ENCODE peak calls at places on chromosomes 12 and 14, in four cellular contexts. G is A549, F is HCT116, D is HepG2. O is an unnamed sample.

GRCh38 chr12:13941258-13942249 is 39.8 kb downstream of the GRIN2B start:
- DNase-seq in G (peak), F (peak), D (peak), O (peak)

GRCh38 chr14:22225526-22226133 is 363.4 kb downstream of the DAD1 start:
- DNase-seq in G (no peak), F (no peak), D (no peak), O (no peak)

GRCh38 chr14:97120204-97121120 is 323.3 kb downstream of the VRK1 start:
- DNase-seq in G (no peak), F (no peak), D (no peak), O (no peak)

GRCh38 chr12:39375206-39375808 is 67.6 kb downstream of the KIF21A start:
- DNase-seq in G (no peak), F (peak), D (peak), O (no peak)

GRCh38 chr12:53046655-53047220 is 3.1 kb upstream of the TNS2 start:
- DNase-seq in G (peak), F (no peak), D (peak), O (peak)

GRCh38 chr14:39665084-39665483 is 232.9 kb upstream of the FBXO33 start:
- DNase-seq in G (no peak), F (no peak), D (no peak), O (no peak)

GRCh38 chr12:132067182-132067581 is 76.9 kb downstream of the DDX51 start:
- DNase-seq in G (no peak), F (no peak), D (no peak), O (no peak)

GRCh38 chr14:83559721-83560120 is 1970.2 kb upstream of the FLRT2 start:
- DNase-seq in G (no peak), F (no peak), D (no peak), O (no peak)

GRCh38 chr12:104280703-104281458 is 22.7 kb upstream of the EID3 start:
- DNase-seq in G (peak), F (peak), D (peak), O (peak)

GRCh38 chr12:1338483-1339177 is 255.8 kb downstream of the FBXL14 start:
- DNase-seq in G (no peak), F (no peak), D (no peak), O (no peak)

GRCh38 chr14:75470238-75470797 is 42.5 kb downstream of the JDP2 start:
- DNase-seq in G (no peak), F (no peak), D (no peak), O (no peak)

GRCh38 chr14:24162083-24162482 is 1.0 kb downstream of the IRF9 start:
- DNase-seq in G (no peak), F (no peak), D (no peak), O (no peak)

GRCh38 chr12:100348657-100349454 is 8.0 kb upstream of the SLC17A8 start:
- DNase-seq in G (peak), F (peak), D (peak), O (no peak)

GRCh38 chr12:127263621-127264020 is 1003.3 kb upstream of the TMEM132C start:
- DNase-seq in G (no peak), F (no peak), D (no peak), O (no peak)

GRCh38 chr12:13864081-13864673 is 117.2 kb downstream of the GRIN2B start:
- DNase-seq in G (peak), F (peak), D (peak), O (peak)

GRCh38 chr14:68807148-68807600 is 14.3 kb upstream of the ZFP36L1 start:
- DNase-seq in G (no peak), F (no peak), D (peak), O (no peak)

GRCh38 chr12:51906452-51907082 is 737 bp upstream of the ACVRL1 start:
- DNase-seq in G (no peak), F (no peak), D (no peak), O (no peak)

GRCh38 chr12:14928946-14929345 is 9.4 kb downstream of the ERP27 start:
- DNase-seq in G (no peak), F (peak), D (no peak), O (no peak)

GRCh38 chr12:106586803-106587684 is 4.2 kb downstream of the RFX4 start:
- DNase-seq in G (no peak), F (no peak), D (no peak), O (no peak)

GRCh38 chr14:68687746-68688145 is 105.1 kb downstream of the ZFP36L1 start:
- DNase-seq in G (peak), F (peak), D (no peak), O (no peak)

GRCh38 chr14:64562432-64562831 is 12.7 kb downstream of the PPP1R36 start:
- DNase-seq in G (no peak), F (no peak), D (no peak), O (no peak)

GRCh38 chr14:95981939-95982338 is 57.2 kb upstream of the C14orf132 start:
- DNase-seq in G (no peak), F (no peak), D (peak), O (no peak)

GRCh38 chr14:31382221-31382620 is 38.1 kb downstream of the HEATR5A start:
- DNase-seq in G (no peak), F (no peak), D (no peak), O (no peak)

GRCh38 chr12:50985322-50985721 is 33.0 kb downstream of the HIGD1C start:
- DNase-seq in G (no peak), F (peak), D (peak), O (no peak)

GRCh38 chr14:71651228-71651627 is 281.0 kb upstream of the RGS6 start:
- DNase-seq in G (no peak), F (no peak), D (no peak), O (no peak)

GRCh38 chr14:68076451-68076850 is 256.9 kb downstream of the RAD51B start:
- DNase-seq in G (peak), F (no peak), D (peak), O (no peak)

GRCh38 chr12:754871-755562 is 2.6 kb downstream of the WNK1 start:
- DNase-seq in G (peak), F (no peak), D (peak), O (peak)

GRCh38 chr12:132146772-132147422 is 2.6 kb downstream of the NOC4L start:
- DNase-seq in G (no peak), F (no peak), D (no peak), O (no peak)

GRCh38 chr14:60753264-60754126 is 18.9 kb downstream of the MNAT1 start:
- DNase-seq in G (no peak), F (no peak), D (no peak), O (peak)

GRCh38 chr12:46492471-46493351 is 120.1 kb upstream of the SLC38A2 start:
- DNase-seq in G (peak), F (peak), D (peak), O (no peak)
- TF ChIP-seq REST in G (no peak), F (no peak), D (no peak), O (no peak)

DNA sequence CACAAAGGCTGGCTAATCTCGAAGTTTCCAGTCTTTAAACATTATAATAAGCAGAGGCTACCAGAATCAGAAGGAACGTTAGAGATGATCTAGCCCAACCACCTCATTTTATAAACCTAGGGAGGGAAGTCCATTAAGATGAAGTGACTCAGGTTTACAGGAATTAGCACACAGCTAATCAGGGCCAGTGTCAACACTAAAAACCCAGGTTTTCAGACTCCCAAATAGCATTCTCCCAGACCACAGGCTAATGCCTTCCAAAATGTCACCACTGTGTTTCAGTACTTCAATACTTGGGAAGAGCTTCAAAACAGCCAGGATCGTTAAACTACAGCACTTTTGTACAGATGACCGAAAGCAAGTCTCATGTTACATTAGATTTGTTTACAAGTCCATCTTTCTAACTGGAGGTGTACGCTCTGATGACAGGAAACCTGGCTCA is 89.2 kb downstream of the FOXN3 start:
- DNase-seq in G (no peak), F (no peak), D (no peak), O (no peak)
- TF ChIP-seq REST in G (no peak), F (no peak), D (no peak), O (no peak)

DNA sequence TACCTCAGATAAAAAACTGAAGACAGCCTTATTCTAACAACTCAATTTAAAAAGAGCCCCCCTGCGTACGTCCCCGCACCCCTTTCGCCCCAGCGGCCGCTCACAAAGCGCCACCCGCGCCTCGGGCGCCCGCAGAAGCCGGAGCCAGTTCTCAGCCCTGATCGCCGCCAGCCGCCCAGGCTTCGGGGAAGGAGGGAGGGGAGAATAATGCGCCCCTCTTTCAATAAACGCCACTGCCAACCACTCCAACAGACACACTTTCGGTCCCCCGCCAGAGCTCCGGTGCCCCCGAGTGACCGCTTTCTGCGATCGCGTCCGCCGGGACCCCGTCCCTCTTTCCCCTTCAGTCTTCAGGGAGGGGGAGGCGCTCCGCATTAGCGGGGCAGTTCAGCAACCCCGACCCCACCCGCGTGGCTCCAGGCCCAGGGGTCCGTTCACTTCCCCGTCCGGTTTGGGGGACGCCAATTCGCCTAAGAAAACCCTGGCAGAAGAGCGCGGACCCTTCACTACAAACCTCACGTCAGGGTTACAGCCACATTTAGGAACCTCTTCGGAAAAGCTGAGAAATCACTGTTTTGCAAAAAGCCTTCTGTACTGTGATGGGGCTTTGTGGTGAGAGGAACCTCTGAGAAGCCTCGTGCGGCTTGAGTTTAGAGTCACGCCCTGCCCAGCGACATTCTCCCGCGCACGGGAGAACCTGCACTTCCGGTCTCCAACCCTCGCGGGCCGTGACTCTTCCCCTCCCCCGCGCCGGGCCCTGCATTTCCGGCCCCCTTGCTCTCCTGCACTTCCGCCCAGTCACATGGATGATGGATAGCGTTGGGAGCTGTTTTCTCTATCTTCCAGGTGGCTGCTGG is 18.7 kb downstream of the FOXG1 start:
- DNase-seq in G (no peak), F (no peak), D (no peak), O (no peak)
- TF ChIP-seq REST in G (no peak), F (no peak), D (no peak), O (no peak)

DNA sequence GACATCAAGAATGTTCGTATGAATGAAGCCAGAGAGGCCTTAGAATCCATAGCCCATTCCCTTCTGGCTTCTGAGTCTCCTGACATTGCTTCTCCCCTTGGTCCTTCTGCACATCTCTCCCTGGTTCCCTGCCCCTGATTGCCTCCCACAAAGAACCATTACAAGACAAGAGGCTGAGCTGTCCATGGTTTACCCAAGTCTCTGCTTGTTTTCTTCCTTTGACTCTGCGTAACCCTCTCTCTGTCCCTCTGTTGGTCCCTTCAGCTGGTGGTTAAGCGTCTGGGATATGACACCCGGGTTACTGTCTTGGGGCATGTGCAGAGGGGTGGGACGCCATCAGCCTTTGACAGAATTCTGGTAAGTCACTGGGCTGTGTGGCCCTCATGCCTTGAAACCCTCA is 15.9 kb downstream of the PFKM start:
- DNase-seq in G (no peak), F (no peak), D (no peak), O (no peak)
- TF ChIP-seq REST in G (no peak), F (no peak), D (no peak), O (peak)

DNA sequence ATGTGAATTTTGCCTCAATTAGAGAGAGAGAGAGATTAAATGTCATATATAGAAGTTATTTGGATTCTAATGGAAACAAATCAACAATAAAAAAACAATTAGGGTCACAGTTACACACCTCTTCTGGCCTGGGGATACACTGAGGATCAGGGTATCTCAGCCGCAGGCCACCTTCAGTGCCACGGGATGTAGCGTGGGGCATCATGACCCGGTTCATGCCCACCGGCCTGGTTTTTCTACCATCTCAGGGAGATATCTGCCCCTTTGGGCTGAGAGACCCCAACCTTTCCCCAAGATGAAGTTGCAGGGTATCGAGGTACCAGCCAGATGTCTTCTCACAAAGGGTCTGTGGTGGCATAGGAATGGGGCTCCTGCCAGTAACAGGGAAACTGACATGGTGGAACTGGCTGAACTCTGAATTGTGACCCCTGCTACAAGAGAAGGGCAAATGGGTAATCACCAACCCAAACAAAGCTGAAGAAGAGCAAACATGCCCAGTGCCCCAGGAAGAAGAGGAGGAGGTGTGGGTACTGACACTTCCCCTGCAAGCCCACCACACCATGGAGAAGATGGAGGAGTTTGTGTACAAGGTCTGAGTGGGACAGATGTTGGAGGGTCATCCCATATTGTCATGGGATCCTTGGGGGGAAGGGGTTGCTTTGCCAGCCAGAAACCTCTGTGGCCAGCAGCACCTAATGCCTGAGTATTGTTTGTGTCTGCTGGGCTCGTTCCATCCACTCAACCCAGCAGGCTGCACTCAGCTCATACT is 19.5 kb downstream of the SERPINA3 start:
- DNase-seq in G (no peak), F (no peak), D (no peak), O (no peak)
- TF ChIP-seq REST in G (no peak), F (no peak), D (no peak), O (no peak)

DNA sequence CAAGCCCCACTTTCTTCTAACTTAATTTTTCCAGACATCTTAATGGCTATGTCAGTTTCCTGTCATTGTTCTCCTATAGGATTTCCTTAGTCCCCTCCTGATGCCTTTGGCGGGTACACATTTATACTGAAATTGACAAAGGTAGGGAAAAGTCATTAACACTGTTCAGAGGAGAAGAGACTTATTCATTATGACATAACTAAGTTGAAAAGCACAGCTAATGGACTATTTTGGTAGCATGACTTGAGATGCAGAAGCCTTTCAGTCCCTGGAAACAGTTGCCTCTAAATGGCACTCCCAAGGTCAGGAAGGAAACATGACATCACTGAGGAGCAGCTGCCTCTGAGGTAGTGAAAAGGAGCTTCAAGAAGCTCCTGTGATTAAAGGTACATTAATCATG is 317.5 kb upstream of the KITLG start:
- DNase-seq in G (no peak), F (no peak), D (no peak), O (no peak)
- TF ChIP-seq REST in G (no peak), F (no peak), D (no peak), O (no peak)

DNA sequence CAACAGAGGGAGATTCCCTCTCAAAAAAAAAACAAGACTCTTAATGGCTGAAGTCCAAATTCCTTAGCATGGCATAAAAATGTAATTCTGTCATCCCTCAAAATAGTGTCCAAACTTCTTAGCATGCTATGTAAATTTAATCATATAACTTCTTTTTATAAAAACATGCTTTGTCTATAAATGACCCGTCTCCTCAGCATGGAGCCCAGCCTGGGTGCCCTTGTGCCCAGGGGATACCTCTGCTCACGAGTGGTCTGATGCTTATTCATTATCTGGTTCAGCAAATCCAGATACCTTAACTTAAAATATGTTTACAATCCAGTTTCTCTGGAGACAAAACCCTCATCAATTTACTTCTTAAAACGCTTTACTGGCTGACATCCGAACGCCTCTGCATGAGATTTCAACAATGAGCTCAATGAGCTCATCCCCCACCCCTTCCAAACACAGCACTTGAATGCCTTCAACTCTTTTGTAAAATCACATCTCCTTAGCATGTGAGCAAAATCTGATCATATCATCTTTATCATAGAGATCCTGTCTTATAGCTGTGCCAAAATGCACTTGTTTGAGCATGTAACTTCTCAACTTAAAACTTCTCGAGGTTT is 15.7 kb downstream of the RTL1 start:
- DNase-seq in G (no peak), F (no peak), D (no peak), O (no peak)
- TF ChIP-seq REST in G (no peak), F (no peak), D (no peak), O (no peak)

GRCh38 chr12:55996715-55997534 is at the start of gene SUOX:
- DNase-seq in G (peak), F (peak), D (peak), O (peak)
- TF ChIP-seq REST in G (no peak), F (no peak), D (no peak), O (no peak)

DNA sequence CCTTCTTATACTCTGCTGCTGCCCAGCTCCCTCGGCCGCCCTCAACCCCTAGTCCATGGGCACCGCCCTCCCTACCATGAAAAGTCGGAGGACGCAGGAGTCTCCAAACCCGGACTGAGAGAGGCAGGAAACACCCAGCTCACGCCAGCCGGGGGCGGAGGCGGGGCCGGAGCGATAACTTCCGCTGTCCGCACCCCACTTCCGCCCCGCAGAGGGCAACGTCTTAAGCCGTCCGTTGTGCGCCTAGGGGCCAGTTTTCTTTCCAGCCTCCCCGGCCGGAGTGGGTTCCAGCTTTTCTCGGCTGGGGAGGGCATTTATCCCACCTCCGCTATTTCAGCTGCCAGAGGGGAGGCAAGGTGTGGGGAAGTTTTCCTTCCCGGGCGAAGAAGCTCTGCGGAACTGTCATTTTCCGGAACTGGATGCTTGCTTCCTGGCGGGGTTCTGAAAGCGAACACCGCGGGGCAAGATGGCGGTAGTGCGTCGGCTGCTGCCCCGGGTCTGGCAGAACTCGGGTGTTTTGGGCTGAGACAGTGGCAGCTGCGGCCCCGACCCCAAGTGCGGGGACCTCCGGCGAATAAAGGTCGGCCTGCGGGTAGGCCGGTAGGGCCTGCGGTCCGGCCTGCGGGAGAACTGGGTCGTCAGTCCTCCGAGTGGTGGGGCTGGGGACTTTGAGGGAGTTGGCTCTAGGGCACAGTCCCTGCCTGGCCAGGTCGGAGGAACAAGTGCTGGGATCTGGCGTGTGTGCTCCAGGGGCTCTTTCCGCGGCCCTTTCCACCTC is at the start of the genes KCTD10 and UBE3B:
- DNase-seq in G (peak), F (peak), D (peak), O (peak)
- TF ChIP-seq REST in G (peak), F (no peak), D (no peak), O (peak)

GRCh38 chr12:121467638-121468403 is 67.9 kb downstream of the RNF34 start:
- DNase-seq in G (peak), F (no peak), D (no peak), O (no peak)
- TF ChIP-seq REST in G (no peak), F (no peak), D (no peak), O (no peak)

O was measured in HL-60.